ENCODE peak calls at places on chromosomes 2 and 18, in five cellular contexts. One of them, this sample, is unnamed.
A peak's percentile ranks its signal among the peaks of the same experiment; 100 is the strongest.

GRCh38 chr2:48398285-48399135 is 131.4 kb upstream of the STON1 start:
- DNase-seq in NCI-H748 treated with DMSO at 0.1 percent for 48 hours: peak; percentile 76
- DNase-seq in AG08396: no peak
- DNase-seq in choroid plexus epithelial cell: peak; percentile 7
- DNase-seq in GM23248: no peak
- DNase-seq in this sample: no peak

GRCh38 chr18:62450546-62451395 is 72.1 kb upstream of the ZCCHC2 start:
- DNase-seq in NCI-H748 treated with DMSO at 0.1 percent for 48 hours: peak; percentile 49
- DNase-seq in AG08396: peak; percentile 53
- DNase-seq in choroid plexus epithelial cell: peak; percentile 47
- DNase-seq in GM23248: peak; percentile 91
- DNase-seq in this sample: no peak

GRCh38 chr2:156565066-156565710 is 129.0 kb downstream of the GPD2 start:
- DNase-seq in NCI-H748 treated with DMSO at 0.1 percent for 48 hours: no peak
- DNase-seq in AG08396: peak; percentile 60
- DNase-seq in choroid plexus epithelial cell: peak; percentile 90
- DNase-seq in GM23248: peak; percentile 90
- DNase-seq in this sample: no peak

GRCh38 chr2:190407246-190407661 is 901 bp upstream of the MFSD6 start:
- DNase-seq in NCI-H748 treated with DMSO at 0.1 percent for 48 hours: peak; percentile 70
- DNase-seq in AG08396: no peak
- DNase-seq in choroid plexus epithelial cell: no peak
- DNase-seq in GM23248: no peak
- DNase-seq in this sample: no peak

GRCh38 chr2:194020155-194020554 is 1636.9 kb upstream of the SLC39A10 start:
- DNase-seq in NCI-H748 treated with DMSO at 0.1 percent for 48 hours: no peak
- DNase-seq in AG08396: no peak
- DNase-seq in choroid plexus epithelial cell: no peak
- DNase-seq in GM23248: no peak
- DNase-seq in this sample: no peak

GRCh38 chr2:159326569-159327255 is 40.2 kb upstream of the WDSUB1 start:
- DNase-seq in NCI-H748 treated with DMSO at 0.1 percent for 48 hours: no peak
- DNase-seq in AG08396: peak; percentile 3
- DNase-seq in choroid plexus epithelial cell: peak; percentile 71
- DNase-seq in GM23248: peak; percentile 73
- DNase-seq in this sample: no peak

GRCh38 chr2:138030459-138030858 is 66.2 kb downstream of the HNMT start:
- DNase-seq in NCI-H748 treated with DMSO at 0.1 percent for 48 hours: no peak
- DNase-seq in AG08396: no peak
- DNase-seq in choroid plexus epithelial cell: peak; percentile 88
- DNase-seq in GM23248: peak; percentile 73
- DNase-seq in this sample: no peak

GRCh38 chr2:145685323-145686050 is 1165.6 kb upstream of the ZEB2 start:
- DNase-seq in NCI-H748 treated with DMSO at 0.1 percent for 48 hours: no peak
- DNase-seq in AG08396: no peak
- DNase-seq in choroid plexus epithelial cell: peak; percentile 45
- DNase-seq in GM23248: peak; percentile 55
- DNase-seq in this sample: no peak

GRCh38 chr2:61368687-61369665 is 101.9 kb downstream of the USP34 start:
- DNase-seq in NCI-H748 treated with DMSO at 0.1 percent for 48 hours: no peak
- DNase-seq in AG08396: no peak
- DNase-seq in choroid plexus epithelial cell: peak; percentile 48
- DNase-seq in GM23248: no peak
- DNase-seq in this sample: no peak

GRCh38 chr2:85288244-85288725 is 39.5 kb downstream of the TGOLN2 start:
- DNase-seq in NCI-H748 treated with DMSO at 0.1 percent for 48 hours: no peak
- DNase-seq in AG08396: peak; percentile 38
- DNase-seq in choroid plexus epithelial cell: peak; percentile 72
- DNase-seq in GM23248: peak; percentile 77
- DNase-seq in this sample: no peak

GRCh38 chr2:43714164-43714563 is 37.9 kb upstream of the C1GALT1C1L start:
- DNase-seq in NCI-H748 treated with DMSO at 0.1 percent for 48 hours: no peak
- DNase-seq in AG08396: peak; percentile 6
- DNase-seq in choroid plexus epithelial cell: peak; percentile 48
- DNase-seq in GM23248: peak; percentile 77
- DNase-seq in this sample: no peak

GRCh38 chr2:159108178-159108893 is 139.9 kb downstream of the TANC1 start:
- DNase-seq in NCI-H748 treated with DMSO at 0.1 percent for 48 hours: no peak
- DNase-seq in AG08396: no peak
- DNase-seq in choroid plexus epithelial cell: no peak
- DNase-seq in GM23248: no peak
- DNase-seq in this sample: no peak

GRCh38 chr18:1488957-1489356 is 584.3 kb downstream of the ADCYAP1 start:
- DNase-seq in NCI-H748 treated with DMSO at 0.1 percent for 48 hours: peak; percentile 92
- DNase-seq in AG08396: no peak
- DNase-seq in choroid plexus epithelial cell: no peak
- DNase-seq in GM23248: no peak
- DNase-seq in this sample: no peak

GRCh38 chr2:169895294-169895985 is 68.2 kb downstream of the UBR3 start:
- DNase-seq in NCI-H748 treated with DMSO at 0.1 percent for 48 hours: no peak
- DNase-seq in AG08396: peak; percentile 15
- DNase-seq in choroid plexus epithelial cell: peak; percentile 40
- DNase-seq in GM23248: peak; percentile 27
- DNase-seq in this sample: no peak

GRCh38 chr2:165078913-165079312 is 123.6 kb upstream of the SLC38A11 start:
- DNase-seq in NCI-H748 treated with DMSO at 0.1 percent for 48 hours: no peak
- DNase-seq in AG08396: no peak
- DNase-seq in choroid plexus epithelial cell: no peak
- DNase-seq in GM23248: no peak
- DNase-seq in this sample: no peak

GRCh38 chr18:46155652-46156051 is 51.5 kb downstream of the HAUS1 start:
- DNase-seq in NCI-H748 treated with DMSO at 0.1 percent for 48 hours: no peak
- DNase-seq in AG08396: peak; percentile 77
- DNase-seq in choroid plexus epithelial cell: peak; percentile 80
- DNase-seq in GM23248: peak; percentile 95
- DNase-seq in this sample: no peak

GRCh38 chr18:26511339-26512071 is 36.8 kb downstream of the KCTD1 start:
- DNase-seq in NCI-H748 treated with DMSO at 0.1 percent for 48 hours: peak; percentile 93
- DNase-seq in AG08396: no peak
- DNase-seq in choroid plexus epithelial cell: no peak
- DNase-seq in GM23248: no peak
- DNase-seq in this sample: no peak

GRCh38 chr2:16774091-16774490 is 108.5 kb upstream of the CYRIA start:
- DNase-seq in NCI-H748 treated with DMSO at 0.1 percent for 48 hours: no peak
- DNase-seq in AG08396: no peak
- DNase-seq in choroid plexus epithelial cell: peak; percentile 48
- DNase-seq in GM23248: peak; percentile 19
- DNase-seq in this sample: no peak

GRCh38 chr2:8684421-8684884 is 2.6 kb downstream of the ID2 start:
- DNase-seq in NCI-H748 treated with DMSO at 0.1 percent for 48 hours: no peak
- DNase-seq in AG08396: no peak
- DNase-seq in choroid plexus epithelial cell: peak; percentile 25
- DNase-seq in GM23248: peak; percentile 76
- DNase-seq in this sample: no peak

GRCh38 chr2:8277921-8278571 is 403.8 kb upstream of the ID2 start:
- DNase-seq in NCI-H748 treated with DMSO at 0.1 percent for 48 hours: no peak
- DNase-seq in AG08396: no peak
- DNase-seq in choroid plexus epithelial cell: no peak
- DNase-seq in GM23248: no peak
- DNase-seq in this sample: peak; percentile 28

GRCh38 chr2:2876350-2877042 is 501.1 kb downstream of the EIPR1 start:
- DNase-seq in NCI-H748 treated with DMSO at 0.1 percent for 48 hours: no peak
- DNase-seq in AG08396: no peak
- DNase-seq in choroid plexus epithelial cell: no peak
- DNase-seq in GM23248: no peak
- DNase-seq in this sample: no peak

GRCh38 chr2:205957452-205958154 is 128.4 kb downstream of the INO80D start:
- DNase-seq in NCI-H748 treated with DMSO at 0.1 percent for 48 hours: no peak
- DNase-seq in AG08396: no peak
- DNase-seq in choroid plexus epithelial cell: no peak
- DNase-seq in GM23248: no peak
- DNase-seq in this sample: peak; percentile 55